ENCODE peak calls at places on chromosomes 4 and X, in eight cellular contexts. A is thyroid gland; Y is CD8-positive, alpha-beta T cell; V is pancreas; F is upper lobe of right lung; M is GM12878; D is K562; S is heart left ventricle. J is an unnamed sample.

GRCh38 chr4:138935135-138935795 is 80.3 kb upstream of the NOCT start:
- DNase-seq in A (no peak), Y (no peak), V (no peak), F (no peak), M (no peak), D (no peak), S (no peak), J (no peak)

GRCh38 chr4:151325320-151326246 is at the start of gene SH3D19:
- DNase-seq in A (peak; percentile 70), Y (no peak), V (peak; percentile 78), F (peak; percentile 87), M (no peak), D (peak; percentile 6), S (peak; percentile 79), J (no peak)

GRCh38 chr4:108030332-108030731 is 40.6 kb downstream of the HADH start:
- DNase-seq in A (peak; percentile 39), Y (peak; percentile 79), V (no peak), F (no peak), M (no peak), D (peak; percentile 45), S (peak; percentile 36), J (peak; percentile 15)

GRCh38 chrX:155112171-155112570 is 40.9 kb downstream of the BRCC3 start:
- DNase-seq in A (no peak), Y (no peak), V (no peak), F (no peak), M (no peak), D (no peak), S (no peak), J (no peak)

GRCh38 chr4:90183254-90183653 is 56.1 kb downstream of the CCSER1 start:
- DNase-seq in A (no peak), Y (no peak), V (no peak), F (no peak), M (no peak), D (no peak), S (no peak), J (no peak)

GRCh38 chrX:147848009-147848408 is 63.7 kb upstream of the FMR1 start:
- DNase-seq in A (peak; percentile 64), Y (no peak), V (no peak), F (no peak), M (no peak), D (no peak), S (no peak), J (no peak)

GRCh38 chrX:50877310-50877709 is 33.2 kb upstream of the BMP15 start:
- DNase-seq in A (no peak), Y (no peak), V (no peak), F (no peak), M (no peak), D (no peak), S (no peak), J (no peak)

GRCh38 chrX:3518870-3519269 is 172.4 kb upstream of the MXRA5 start:
- DNase-seq in A (no peak), Y (no peak), V (no peak), F (no peak), M (no peak), D (no peak), S (peak; percentile 66), J (no peak)

GRCh38 chr4:70787496-70787895 is 52.2 kb downstream of the GRSF1 start:
- DNase-seq in A (no peak), Y (no peak), V (no peak), F (no peak), M (no peak), D (no peak), S (no peak), J (no peak)

GRCh38 chr4:137474711-137475301 is 57.5 kb downstream of the PCDH18 start:
- DNase-seq in A (no peak), Y (no peak), V (no peak), F (no peak), M (no peak), D (no peak), S (no peak), J (no peak)

GRCh38 chr4:88619973-88620372 is 27.7 kb downstream of the HERC3 start:
- DNase-seq in A (no peak), Y (no peak), V (no peak), F (no peak), M (no peak), D (no peak), S (no peak), J (no peak)

GRCh38 chr4:48660347-48660746 is 119.7 kb downstream of the FRYL start:
- DNase-seq in A (no peak), Y (no peak), V (no peak), F (no peak), M (no peak), D (no peak), S (no peak), J (no peak)

GRCh38 chr4:78293841-78294301 is 236.7 kb downstream of the FRAS1 start:
- DNase-seq in A (no peak), Y (no peak), V (no peak), F (no peak), M (no peak), D (no peak), S (no peak), J (no peak)

GRCh38 chrX:9912341-9912740 is 54.8 kb upstream of the CLDN34 start:
- DNase-seq in A (peak; percentile 2), Y (no peak), V (no peak), F (no peak), M (no peak), D (no peak), S (no peak), J (no peak)

GRCh38 chr4:41990383-41991111 is at the start of gene SLC30A9:
- DNase-seq in A (peak; percentile 96), Y (peak; percentile 96), V (peak; percentile 96), F (peak; percentile 95), M (peak; percentile 82), D (peak; percentile 94), S (peak; percentile 97), J (peak; percentile 90)
- TF ChIP-seq CTCF in A (peak; percentile 49), Y (no peak), V (peak; percentile 14), F (peak; percentile 38), M (no peak), D (peak; percentile 24), S (peak; percentile 57), J (peak; percentile 20)

DNA sequence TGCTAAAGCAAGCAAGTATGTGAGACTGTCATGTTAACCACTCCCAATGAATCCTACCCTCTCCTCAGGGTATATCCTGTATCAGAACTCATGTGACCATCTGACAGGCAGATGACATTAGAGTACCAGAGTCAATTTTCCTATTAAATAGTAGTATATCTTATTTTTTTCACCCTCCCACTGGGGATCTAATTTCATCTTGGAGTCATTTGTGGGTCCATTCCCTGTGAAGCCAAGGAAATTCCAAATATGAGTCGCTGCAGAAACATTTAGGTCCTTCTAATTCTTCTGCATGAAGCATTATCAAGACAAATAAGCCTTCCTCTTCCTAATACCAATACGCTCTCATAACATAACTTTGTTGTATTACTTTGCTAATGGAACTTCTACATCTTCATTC is 52.2 kb upstream of the BLTP1 start:
- DNase-seq in A (no peak), Y (no peak), V (no peak), F (no peak), M (no peak), D (no peak), S (no peak), J (no peak)
- H3K4me3 ChIP-seq in A (no peak overlapping the region), Y (no peak overlapping the region), V (no peak overlapping the region), F (no peak overlapping the region), M (no peak overlapping the region), D (no peak overlapping the region), S (no peak overlapping the region), J (no peak overlapping the region)

DNA sequence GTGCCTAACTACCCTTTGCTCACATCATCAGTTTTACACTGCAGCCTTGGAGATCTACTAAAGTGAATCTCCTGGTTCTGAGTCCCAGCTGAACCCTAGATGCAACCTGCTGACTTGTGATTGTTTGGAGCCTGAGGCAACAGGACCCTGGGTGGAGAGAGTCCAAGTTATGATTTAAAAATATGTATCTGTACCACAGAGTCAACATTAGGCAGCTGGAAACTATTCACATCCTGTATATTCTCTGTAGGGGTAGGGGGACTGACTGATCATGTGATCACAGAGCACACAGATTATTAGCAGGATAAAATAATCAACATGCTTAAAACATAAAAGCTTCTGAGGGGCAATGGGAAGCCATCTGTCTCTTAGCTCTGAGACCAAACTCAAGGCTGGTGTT is 52.1 kb downstream of the CT47B1 start:
- DNase-seq in A (no peak), Y (no peak), V (no peak), F (no peak), M (no peak), D (no peak), S (no peak), J (no peak)
- H3K27me3 ChIP-seq in A (no peaks in the 10 kb centered on the region), Y (no peaks in the 10 kb centered on the region), V (no peaks in the 10 kb centered on the region), F (no peaks in the 10 kb centered on the region), M (no peaks in the 10 kb centered on the region), D (no peaks in the 10 kb centered on the region), S (no peaks in the 10 kb centered on the region), J (no peaks in the 10 kb centered on the region)

GRCh38 chr4:155241664-155242063 is 33.2 kb downstream of the NPY2R start:
- DNase-seq in A (no peak), Y (no peak), V (no peak), F (no peak), M (no peak), D (no peak), S (no peak), J (no peak)
- TF ChIP-seq CTCF in A (no peak), Y (no peak), V (no peak), F (no peak), M (no peak), D (no peak), S (no peak), J (no peak)

DNA sequence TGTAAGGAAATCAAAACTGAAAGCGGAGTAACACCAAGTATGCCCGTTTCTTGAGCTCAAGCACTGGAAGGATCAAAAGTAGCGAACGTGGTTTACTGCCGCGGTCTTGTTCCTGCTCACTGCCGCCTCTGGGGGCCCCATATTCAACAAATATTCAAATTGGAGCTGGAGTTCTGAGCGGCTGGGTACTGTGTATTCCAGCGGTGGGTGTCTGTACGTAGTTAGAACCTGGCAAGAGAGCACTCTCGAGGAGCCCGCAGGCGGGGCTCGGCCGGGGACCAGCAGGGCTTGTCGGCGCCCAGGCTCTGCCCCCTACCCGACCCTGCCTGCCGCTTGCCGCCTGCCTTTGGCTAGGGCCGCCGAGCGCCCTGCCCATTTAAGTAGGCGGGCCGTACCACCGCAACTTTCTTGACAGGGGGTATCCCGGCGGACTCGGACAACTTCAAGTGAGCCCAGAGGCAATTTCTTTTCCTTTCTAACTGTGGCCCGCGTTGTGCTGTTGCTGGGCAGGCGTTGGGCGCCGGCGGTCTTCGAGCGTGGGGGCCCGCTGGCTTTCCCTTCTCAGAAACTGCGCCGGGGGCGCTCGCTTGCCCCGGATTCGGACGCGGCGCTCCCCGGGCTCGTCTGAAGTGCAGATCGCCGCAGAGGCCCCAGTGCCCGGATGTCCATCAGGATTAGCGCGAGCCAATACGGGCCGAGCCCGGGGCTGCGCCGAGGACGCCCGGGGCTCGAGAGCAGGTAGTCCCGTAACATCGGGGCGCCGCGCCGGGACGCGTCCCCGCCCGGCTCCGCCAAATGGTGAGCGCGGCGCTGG is 71.9 kb downstream of the AFF1 start:
- DNase-seq in A (peak; percentile 95), Y (peak; percentile 88), V (peak; percentile 94), F (peak; percentile 97), M (peak; percentile 71), D (peak; percentile 84), S (peak; percentile 96), J (peak; percentile 97)
- H3K4me3 ChIP-seq in A (peak overlapping the region; percentile 91), Y (peak overlapping the region; percentile 75), V (peak overlapping the region; percentile 67), F (peak overlapping the region; percentile 83), M (peak overlapping the region; percentile 78), D (peak overlapping the region; percentile 79), S (peak overlapping the region; percentile 75), J (peak overlapping the region; percentile 94)

GRCh38 chr4:2042207-2042946 is 16.8 kb upstream of the NAT8L start:
- DNase-seq in A (no peak), Y (no peak), V (no peak), F (peak; percentile 69), M (no peak), D (peak; percentile 79), S (no peak), J (peak; percentile 30)
- H3K27me3 ChIP-seq in A (peaks cover 4% of the 10 kb centered on the region), Y (peaks cover 5% of the 10 kb centered on the region), V (no peaks in the 10 kb centered on the region), F (peaks cover 54% of the 10 kb centered on the region), M (peaks cover 4% of the 10 kb centered on the region), D (no peaks in the 10 kb centered on the region), S (peaks cover 56% of the 10 kb centered on the region), J (no peaks in the 10 kb centered on the region)